ENCODE peak calls at places on chromosomes 12 and 14, in seven cellular contexts. One of them, this sample, is unnamed.

GRCh38 chr12:33514893-33515292 is 75.3 kb upstream of the SYT10 start:
- DNase-seq in IMR-90: no peak
- DNase-seq in K562: no peak
- DNase-seq in H1: no peak
- DNase-seq in HepG2: no peak
- DNase-seq in GM12878: no peak
- DNase-seq in SK-N-SH: no peak
- DNase-seq in this sample: no peak

GRCh38 chr14:102690509-102691286 is 86.6 kb upstream of the TRAF3 start:
- DNase-seq in IMR-90: no peak
- DNase-seq in K562: no peak
- DNase-seq in H1: no peak
- DNase-seq in HepG2: peak; percentile 74
- DNase-seq in GM12878: no peak
- DNase-seq in SK-N-SH: no peak
- DNase-seq in this sample: peak; percentile 46

GRCh38 chr14:101927859-101928258 is 36.5 kb upstream of the DYNC1H1 start:
- DNase-seq in IMR-90: peak; percentile 98
- DNase-seq in K562: peak; percentile 80
- DNase-seq in H1: no peak
- DNase-seq in HepG2: no peak
- DNase-seq in GM12878: no peak
- DNase-seq in SK-N-SH: peak; percentile 93
- DNase-seq in this sample: no peak

GRCh38 chr14:24325963-24326362 is 8.9 kb downstream of the ADCY4 start:
- DNase-seq in IMR-90: no peak
- DNase-seq in K562: no peak
- DNase-seq in H1: no peak
- DNase-seq in HepG2: no peak
- DNase-seq in GM12878: no peak
- DNase-seq in SK-N-SH: peak; percentile 9
- DNase-seq in this sample: no peak

GRCh38 chr12:4994622-4995021 is 49.1 kb upstream of the KCNA5 start:
- DNase-seq in IMR-90: no peak
- DNase-seq in K562: no peak
- DNase-seq in H1: no peak
- DNase-seq in HepG2: no peak
- DNase-seq in GM12878: no peak
- DNase-seq in SK-N-SH: no peak
- DNase-seq in this sample: no peak

GRCh38 chr12:5171701-5172100 is 128.0 kb downstream of the KCNA5 start:
- DNase-seq in IMR-90: peak; percentile 77
- DNase-seq in K562: peak; percentile 12
- DNase-seq in H1: peak; percentile 61
- DNase-seq in HepG2: peak; percentile 18
- DNase-seq in GM12878: no peak
- DNase-seq in SK-N-SH: peak; percentile 51
- DNase-seq in this sample: peak; percentile 48

GRCh38 chr12:92290881-92291280 is 145.2 kb upstream of the BTG1 start:
- DNase-seq in IMR-90: peak; percentile 64
- DNase-seq in K562: no peak
- DNase-seq in H1: no peak
- DNase-seq in HepG2: no peak
- DNase-seq in GM12878: no peak
- DNase-seq in SK-N-SH: no peak
- DNase-seq in this sample: no peak

GRCh38 chr14:24332094-24332983 is 2.5 kb downstream of the ADCY4 start:
- DNase-seq in IMR-90: peak; percentile 52
- DNase-seq in K562: peak; percentile 81
- DNase-seq in H1: peak; percentile 89
- DNase-seq in HepG2: peak; percentile 86
- DNase-seq in GM12878: peak; percentile 60
- DNase-seq in SK-N-SH: peak; percentile 94
- DNase-seq in this sample: peak; percentile 93

GRCh38 chr14:38127784-38128183 is 79.9 kb upstream of the SSTR1 start:
- DNase-seq in IMR-90: peak; percentile 47
- DNase-seq in K562: no peak
- DNase-seq in H1: no peak
- DNase-seq in HepG2: no peak
- DNase-seq in GM12878: no peak
- DNase-seq in SK-N-SH: no peak
- DNase-seq in this sample: no peak

GRCh38 chr12:27542628-27543027 is 18.6 kb downstream of the PPFIBP1 start:
- DNase-seq in IMR-90: peak; percentile 97
- DNase-seq in K562: no peak
- DNase-seq in H1: no peak
- DNase-seq in HepG2: no peak
- DNase-seq in GM12878: no peak
- DNase-seq in SK-N-SH: no peak
- DNase-seq in this sample: no peak

GRCh38 chr14:100717371-100717770 is 9.3 kb upstream of the DLK1 start:
- DNase-seq in IMR-90: no peak
- DNase-seq in K562: no peak
- DNase-seq in H1: no peak
- DNase-seq in HepG2: no peak
- DNase-seq in GM12878: no peak
- DNase-seq in SK-N-SH: no peak
- DNase-seq in this sample: no peak

GRCh38 chr12:89474615-89475014 is 50.0 kb downstream of the GALNT4 start:
- DNase-seq in IMR-90: no peak
- DNase-seq in K562: no peak
- DNase-seq in H1: no peak
- DNase-seq in HepG2: no peak
- DNase-seq in GM12878: no peak
- DNase-seq in SK-N-SH: no peak
- DNase-seq in this sample: no peak

GRCh38 chr12:62210422-62210821 is 49.8 kb upstream of the USP15 start:
- DNase-seq in IMR-90: peak; percentile 52
- DNase-seq in K562: peak; percentile 50
- DNase-seq in H1: no peak
- DNase-seq in HepG2: peak; percentile 28
- DNase-seq in GM12878: no peak
- DNase-seq in SK-N-SH: peak; percentile 40
- DNase-seq in this sample: peak; percentile 28

GRCh38 chr12:19707948-19708409 is 268.7 kb downstream of the AEBP2 start:
- DNase-seq in IMR-90: peak; percentile 93
- DNase-seq in K562: no peak
- DNase-seq in H1: no peak
- DNase-seq in HepG2: no peak
- DNase-seq in GM12878: no peak
- DNase-seq in SK-N-SH: no peak
- DNase-seq in this sample: peak; percentile 39

GRCh38 chr12:6538420-6539275 is 4.3 kb downstream of the GAPDH start:
- DNase-seq in IMR-90: peak; percentile 60
- DNase-seq in K562: no peak
- DNase-seq in H1: no peak
- DNase-seq in HepG2: peak; percentile 6
- DNase-seq in GM12878: no peak
- DNase-seq in SK-N-SH: peak; percentile 40
- DNase-seq in this sample: peak; percentile 42

DNA sequence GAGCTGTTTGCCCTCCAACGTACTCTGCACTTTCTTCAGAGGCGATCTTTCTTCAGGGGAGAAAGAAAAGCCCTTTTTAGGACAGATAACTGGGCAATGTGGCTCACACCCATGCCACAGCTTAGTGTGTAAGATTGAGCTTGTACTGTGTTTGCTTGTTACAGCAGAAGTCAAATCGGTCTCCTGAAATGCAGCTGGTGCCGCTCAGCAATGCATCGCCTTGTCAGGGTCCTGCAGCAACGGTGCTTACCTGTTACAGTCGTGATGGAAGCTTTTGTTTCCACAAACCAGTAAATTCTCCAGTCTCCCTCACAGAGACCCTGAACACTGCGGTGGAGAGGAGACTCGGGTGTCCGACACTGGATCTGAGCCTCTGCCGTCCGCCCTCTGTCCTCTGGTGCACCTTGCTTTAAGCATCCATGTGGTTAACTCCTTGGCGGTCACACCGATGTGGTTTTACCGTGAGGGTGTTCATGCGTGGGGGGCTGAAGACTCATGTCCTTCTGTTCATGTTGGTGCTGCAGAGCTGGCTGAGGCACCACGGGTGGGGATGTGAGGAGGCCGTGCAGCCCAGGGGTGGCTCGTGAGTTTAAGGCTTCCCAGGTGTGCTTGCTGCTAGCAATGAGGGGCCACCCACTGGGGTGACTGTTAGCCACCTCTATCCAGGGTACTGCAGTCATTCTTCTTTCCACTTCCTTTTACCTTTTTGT is 47.3 kb downstream of the FBXL14 start:
- DNase-seq in IMR-90: no peak
- DNase-seq in K562: no peak
- DNase-seq in H1: no peak
- DNase-seq in HepG2: no peak
- DNase-seq in GM12878: no peak
- DNase-seq in SK-N-SH: no peak
- DNase-seq in this sample: no peak
- TF ChIP-seq RFX5 in IMR-90: no peak
- TF ChIP-seq RFX5 in K562: no peak
- TF ChIP-seq RFX5 in H1: no peak
- TF ChIP-seq RFX5 in HepG2: no peak
- TF ChIP-seq RFX5 in GM12878: no peak
- TF ChIP-seq RFX5 in SK-N-SH: no peak
- TF ChIP-seq RFX5 in this sample: no peak

GRCh38 chr14:85333313-85333712 is 196.6 kb upstream of the FLRT2 start:
- DNase-seq in IMR-90: peak; percentile 50
- DNase-seq in K562: no peak
- DNase-seq in H1: no peak
- DNase-seq in HepG2: no peak
- DNase-seq in GM12878: no peak
- DNase-seq in SK-N-SH: no peak
- DNase-seq in this sample: peak; percentile 3
- TF ChIP-seq RFX5 in IMR-90: no peak
- TF ChIP-seq RFX5 in K562: no peak
- TF ChIP-seq RFX5 in H1: no peak
- TF ChIP-seq RFX5 in HepG2: no peak
- TF ChIP-seq RFX5 in GM12878: no peak
- TF ChIP-seq RFX5 in SK-N-SH: no peak
- TF ChIP-seq RFX5 in this sample: no peak

GRCh38 chr14:69928111-69928523 is 48.9 kb downstream of the SMOC1 start:
- DNase-seq in IMR-90: peak; percentile 89
- DNase-seq in K562: no peak
- DNase-seq in H1: no peak
- DNase-seq in HepG2: no peak
- DNase-seq in GM12878: no peak
- DNase-seq in SK-N-SH: no peak
- DNase-seq in this sample: peak; percentile 11
- TF ChIP-seq RFX5 in IMR-90: no peak
- TF ChIP-seq RFX5 in K562: no peak
- TF ChIP-seq RFX5 in H1: no peak
- TF ChIP-seq RFX5 in HepG2: no peak
- TF ChIP-seq RFX5 in GM12878: no peak
- TF ChIP-seq RFX5 in SK-N-SH: no peak
- TF ChIP-seq RFX5 in this sample: no peak

GRCh38 chr12:45350861-45351260 is 135.0 kb downstream of the ANO6 start:
- DNase-seq in IMR-90: no peak
- DNase-seq in K562: no peak
- DNase-seq in H1: no peak
- DNase-seq in HepG2: no peak
- DNase-seq in GM12878: no peak
- DNase-seq in SK-N-SH: no peak
- DNase-seq in this sample: no peak
- TF ChIP-seq RFX5 in IMR-90: no peak
- TF ChIP-seq RFX5 in K562: no peak
- TF ChIP-seq RFX5 in H1: no peak
- TF ChIP-seq RFX5 in HepG2: no peak
- TF ChIP-seq RFX5 in GM12878: no peak
- TF ChIP-seq RFX5 in SK-N-SH: no peak
- TF ChIP-seq RFX5 in this sample: no peak

DNA sequence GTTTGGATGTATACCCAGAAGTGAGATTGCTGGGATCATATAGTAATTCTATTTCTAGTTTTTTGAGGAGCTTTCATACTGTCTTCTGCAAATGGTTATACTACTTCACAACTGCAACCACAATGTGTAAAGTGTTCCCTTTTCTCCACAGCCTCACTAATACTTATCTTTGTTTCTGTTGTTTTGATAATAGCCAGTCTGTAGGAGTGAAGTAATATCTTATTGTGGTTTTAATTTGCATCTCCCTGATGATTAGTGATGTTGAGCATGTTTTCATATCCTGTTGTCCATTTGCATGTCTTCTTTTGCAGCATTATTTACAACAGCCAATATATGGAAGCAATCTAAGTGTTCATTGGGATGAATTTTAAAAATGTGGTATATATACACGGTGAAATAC is 29.9 kb downstream of the GABARAPL1 start:
- DNase-seq in IMR-90: no peak
- DNase-seq in K562: no peak
- DNase-seq in H1: no peak
- DNase-seq in HepG2: no peak
- DNase-seq in GM12878: no peak
- DNase-seq in SK-N-SH: no peak
- DNase-seq in this sample: no peak
- TF ChIP-seq RFX5 in IMR-90: no peak
- TF ChIP-seq RFX5 in K562: no peak
- TF ChIP-seq RFX5 in H1: no peak
- TF ChIP-seq RFX5 in HepG2: no peak
- TF ChIP-seq RFX5 in GM12878: no peak
- TF ChIP-seq RFX5 in SK-N-SH: no peak
- TF ChIP-seq RFX5 in this sample: no peak

GRCh38 chr14:76955575-76956252 is 72.8 kb downstream of the IRF2BPL start:
- DNase-seq in IMR-90: peak; percentile 59
- DNase-seq in K562: no peak
- DNase-seq in H1: no peak
- DNase-seq in HepG2: peak; percentile 59
- DNase-seq in GM12878: peak; percentile 66
- DNase-seq in SK-N-SH: no peak
- DNase-seq in this sample: peak; percentile 60
- TF ChIP-seq RFX5 in IMR-90: no peak
- TF ChIP-seq RFX5 in K562: no peak
- TF ChIP-seq RFX5 in H1: no peak
- TF ChIP-seq RFX5 in HepG2: no peak
- TF ChIP-seq RFX5 in GM12878: no peak
- TF ChIP-seq RFX5 in SK-N-SH: no peak
- TF ChIP-seq RFX5 in this sample: no peak

GRCh38 chr14:59677771-59678211 is 101.2 kb upstream of the CCDC175 start:
- DNase-seq in IMR-90: peak; percentile 20
- DNase-seq in K562: no peak
- DNase-seq in H1: no peak
- DNase-seq in HepG2: no peak
- DNase-seq in GM12878: no peak
- DNase-seq in SK-N-SH: no peak
- DNase-seq in this sample: no peak
- TF ChIP-seq RFX5 in IMR-90: no peak
- TF ChIP-seq RFX5 in K562: no peak
- TF ChIP-seq RFX5 in H1: no peak
- TF ChIP-seq RFX5 in HepG2: no peak
- TF ChIP-seq RFX5 in GM12878: no peak
- TF ChIP-seq RFX5 in SK-N-SH: no peak
- TF ChIP-seq RFX5 in this sample: no peak